ENCODE peak calls at places on chromosome 14, in nine cellular contexts. One of them, this sample, is unnamed.

GRCh38 chr14:20302042-20302761 is 3.5 kb downstream of the TTC5 start:
- DNase-seq in stimulated activated CD8-positive, alpha-beta memory T cell treated with anti-CD3 and anti-CD28 coated beads, Interleukin-7, amount 100 ng/mL, for 1 hour: no peak
- DNase-seq in glutamatergic neuron: no peak
- DNase-seq in pons: no peak
- DNase-seq in lower lobe of right lung: no peak
- DNase-seq in MV-4-11: no peak
- DNase-seq in GM12892: no peak
- DNase-seq in NCI-H1105: no peak
- DNase-seq in activated T-cell treated with anti-CD3 and anti-CD28 coated beads for 24 hours: no peak
- DNase-seq in this sample: no peak

GRCh38 chr14:82855912-82856381 is 1322.3 kb upstream of the SEL1L start:
- DNase-seq in stimulated activated CD8-positive, alpha-beta memory T cell treated with anti-CD3 and anti-CD28 coated beads, Interleukin-7, amount 100 ng/mL, for 1 hour: no peak
- DNase-seq in glutamatergic neuron: no peak
- DNase-seq in pons: peak
- DNase-seq in lower lobe of right lung: no peak
- DNase-seq in MV-4-11: peak
- DNase-seq in GM12892: no peak
- DNase-seq in NCI-H1105: peak
- DNase-seq in activated T-cell treated with anti-CD3 and anti-CD28 coated beads for 24 hours: no peak
- DNase-seq in this sample: no peak

GRCh38 chr14:105072381-105072861 is 7.2 kb upstream of the GPR132 start:
- DNase-seq in stimulated activated CD8-positive, alpha-beta memory T cell treated with anti-CD3 and anti-CD28 coated beads, Interleukin-7, amount 100 ng/mL, for 1 hour: no peak
- DNase-seq in glutamatergic neuron: no peak
- DNase-seq in pons: no peak
- DNase-seq in lower lobe of right lung: no peak
- DNase-seq in MV-4-11: no peak
- DNase-seq in GM12892: no peak
- DNase-seq in NCI-H1105: no peak
- DNase-seq in activated T-cell treated with anti-CD3 and anti-CD28 coated beads for 24 hours: no peak
- DNase-seq in this sample: no peak

GRCh38 chr14:71659165-71659564 is 273.1 kb upstream of the RGS6 start:
- DNase-seq in stimulated activated CD8-positive, alpha-beta memory T cell treated with anti-CD3 and anti-CD28 coated beads, Interleukin-7, amount 100 ng/mL, for 1 hour: no peak
- DNase-seq in glutamatergic neuron: no peak
- DNase-seq in pons: no peak
- DNase-seq in lower lobe of right lung: no peak
- DNase-seq in MV-4-11: no peak
- DNase-seq in GM12892: no peak
- DNase-seq in NCI-H1105: no peak
- DNase-seq in activated T-cell treated with anti-CD3 and anti-CD28 coated beads for 24 hours: no peak
- DNase-seq in this sample: no peak

GRCh38 chr14:56522403-56522802 is 57.2 kb upstream of the TMEM260 start:
- DNase-seq in stimulated activated CD8-positive, alpha-beta memory T cell treated with anti-CD3 and anti-CD28 coated beads, Interleukin-7, amount 100 ng/mL, for 1 hour: no peak
- DNase-seq in glutamatergic neuron: no peak
- DNase-seq in pons: no peak
- DNase-seq in lower lobe of right lung: no peak
- DNase-seq in MV-4-11: no peak
- DNase-seq in GM12892: no peak
- DNase-seq in NCI-H1105: no peak
- DNase-seq in activated T-cell treated with anti-CD3 and anti-CD28 coated beads for 24 hours: no peak
- DNase-seq in this sample: no peak

GRCh38 chr14:29637406-29637805 is 290.2 kb downstream of the PRKD1 start:
- DNase-seq in stimulated activated CD8-positive, alpha-beta memory T cell treated with anti-CD3 and anti-CD28 coated beads, Interleukin-7, amount 100 ng/mL, for 1 hour: no peak
- DNase-seq in glutamatergic neuron: no peak
- DNase-seq in pons: peak
- DNase-seq in lower lobe of right lung: no peak
- DNase-seq in MV-4-11: no peak
- DNase-seq in GM12892: no peak
- DNase-seq in NCI-H1105: peak
- DNase-seq in activated T-cell treated with anti-CD3 and anti-CD28 coated beads for 24 hours: no peak
- DNase-seq in this sample: no peak

GRCh38 chr14:104373055-104373854 is 206.3 kb upstream of the C14orf180 start:
- DNase-seq in stimulated activated CD8-positive, alpha-beta memory T cell treated with anti-CD3 and anti-CD28 coated beads, Interleukin-7, amount 100 ng/mL, for 1 hour: no peak
- DNase-seq in glutamatergic neuron: no peak
- DNase-seq in pons: no peak
- DNase-seq in lower lobe of right lung: peak
- DNase-seq in MV-4-11: no peak
- DNase-seq in GM12892: no peak
- DNase-seq in NCI-H1105: no peak
- DNase-seq in activated T-cell treated with anti-CD3 and anti-CD28 coated beads for 24 hours: no peak
- DNase-seq in this sample: no peak

GRCh38 chr14:92959189-92959531 is 36.2 kb downstream of the CHGA start:
- DNase-seq in stimulated activated CD8-positive, alpha-beta memory T cell treated with anti-CD3 and anti-CD28 coated beads, Interleukin-7, amount 100 ng/mL, for 1 hour: no peak
- DNase-seq in glutamatergic neuron: peak
- DNase-seq in pons: peak
- DNase-seq in lower lobe of right lung: no peak
- DNase-seq in MV-4-11: no peak
- DNase-seq in GM12892: no peak
- DNase-seq in NCI-H1105: no peak
- DNase-seq in activated T-cell treated with anti-CD3 and anti-CD28 coated beads for 24 hours: no peak
- DNase-seq in this sample: no peak

GRCh38 chr14:22448905-22449611 is 140.0 kb downstream of the DAD1 start:
- DNase-seq in stimulated activated CD8-positive, alpha-beta memory T cell treated with anti-CD3 and anti-CD28 coated beads, Interleukin-7, amount 100 ng/mL, for 1 hour: no peak
- DNase-seq in glutamatergic neuron: no peak
- DNase-seq in pons: no peak
- DNase-seq in lower lobe of right lung: no peak
- DNase-seq in MV-4-11: peak
- DNase-seq in GM12892: no peak
- DNase-seq in NCI-H1105: no peak
- DNase-seq in activated T-cell treated with anti-CD3 and anti-CD28 coated beads for 24 hours: no peak
- DNase-seq in this sample: no peak

GRCh38 chr14:102805454-102805891 is 28.2 kb downstream of the TRAF3 start:
- DNase-seq in stimulated activated CD8-positive, alpha-beta memory T cell treated with anti-CD3 and anti-CD28 coated beads, Interleukin-7, amount 100 ng/mL, for 1 hour: no peak
- DNase-seq in glutamatergic neuron: no peak
- DNase-seq in pons: no peak
- DNase-seq in lower lobe of right lung: no peak
- DNase-seq in MV-4-11: peak
- DNase-seq in GM12892: no peak
- DNase-seq in NCI-H1105: no peak
- DNase-seq in activated T-cell treated with anti-CD3 and anti-CD28 coated beads for 24 hours: peak
- DNase-seq in this sample: peak

GRCh38 chr14:58749066-58749669 is 111.4 kb downstream of the DACT1 start:
- DNase-seq in stimulated activated CD8-positive, alpha-beta memory T cell treated with anti-CD3 and anti-CD28 coated beads, Interleukin-7, amount 100 ng/mL, for 1 hour: no peak
- DNase-seq in glutamatergic neuron: no peak
- DNase-seq in pons: peak
- DNase-seq in lower lobe of right lung: peak
- DNase-seq in MV-4-11: peak
- DNase-seq in GM12892: no peak
- DNase-seq in NCI-H1105: peak
- DNase-seq in activated T-cell treated with anti-CD3 and anti-CD28 coated beads for 24 hours: no peak
- DNase-seq in this sample: peak

GRCh38 chr14:54640480-54640879 is 73.6 kb downstream of the SAMD4A start:
- DNase-seq in stimulated activated CD8-positive, alpha-beta memory T cell treated with anti-CD3 and anti-CD28 coated beads, Interleukin-7, amount 100 ng/mL, for 1 hour: no peak
- DNase-seq in glutamatergic neuron: no peak
- DNase-seq in pons: no peak
- DNase-seq in lower lobe of right lung: no peak
- DNase-seq in MV-4-11: no peak
- DNase-seq in GM12892: no peak
- DNase-seq in NCI-H1105: no peak
- DNase-seq in activated T-cell treated with anti-CD3 and anti-CD28 coated beads for 24 hours: no peak
- DNase-seq in this sample: no peak

GRCh38 chr14:20988717-20989116 is 1.1 kb upstream of the METTL17 start:
- DNase-seq in stimulated activated CD8-positive, alpha-beta memory T cell treated with anti-CD3 and anti-CD28 coated beads, Interleukin-7, amount 100 ng/mL, for 1 hour: no peak
- DNase-seq in glutamatergic neuron: no peak
- DNase-seq in pons: no peak
- DNase-seq in lower lobe of right lung: no peak
- DNase-seq in MV-4-11: no peak
- DNase-seq in GM12892: no peak
- DNase-seq in NCI-H1105: no peak
- DNase-seq in activated T-cell treated with anti-CD3 and anti-CD28 coated beads for 24 hours: no peak
- DNase-seq in this sample: no peak

GRCh38 chr14:104393898-104394605 is 185.5 kb upstream of the C14orf180 start:
- DNase-seq in stimulated activated CD8-positive, alpha-beta memory T cell treated with anti-CD3 and anti-CD28 coated beads, Interleukin-7, amount 100 ng/mL, for 1 hour: peak
- DNase-seq in glutamatergic neuron: peak
- DNase-seq in pons: no peak
- DNase-seq in lower lobe of right lung: peak
- DNase-seq in MV-4-11: no peak
- DNase-seq in GM12892: no peak
- DNase-seq in NCI-H1105: no peak
- DNase-seq in activated T-cell treated with anti-CD3 and anti-CD28 coated beads for 24 hours: peak
- DNase-seq in this sample: peak

GRCh38 chr14:50230601-50231474 is 540 bp downstream of the SOS2 start:
- DNase-seq in stimulated activated CD8-positive, alpha-beta memory T cell treated with anti-CD3 and anti-CD28 coated beads, Interleukin-7, amount 100 ng/mL, for 1 hour: no peak
- DNase-seq in glutamatergic neuron: peak
- DNase-seq in pons: peak
- DNase-seq in lower lobe of right lung: peak
- DNase-seq in MV-4-11: peak
- DNase-seq in GM12892: peak
- DNase-seq in NCI-H1105: peak
- DNase-seq in activated T-cell treated with anti-CD3 and anti-CD28 coated beads for 24 hours: peak
- DNase-seq in this sample: peak